ENCODE peak calls at places on chromosomes 13 and 19, in ten cellular contexts. A is adrenal gland, S is tibial nerve, D is suprapubic skin, Y is body of pancreas, G is HCT116, Q is uterus, C is Peyer's patch, W is heart left ventricle, P is esophagus muscularis mucosa. J is an unnamed sample. For H3K4me1, the result is how much of the 10 kb centered on the place peaks cover.

GRCh38 chr13:112968910-112969691 is at the start of gene MCF2L:
- DNase-seq in A (peak), S (no peak), D (peak), Y (peak), G (no peak), Q (no peak), C (peak), W (peak), P (no peak), J (peak)

GRCh38 chr19:4866595-4867424 is 657 bp downstream of the PLIN3 start:
- DNase-seq in A (peak), S (peak), D (peak), Y (peak), G (no peak), Q (peak), C (peak), W (peak), P (no peak), J (peak)

GRCh38 chr13:111604087-111604486 is 283.6 kb downstream of the TEX29 start:
- DNase-seq in A (no peak), S (no peak), D (no peak), Y (no peak), G (no peak), Q (no peak), C (no peak), W (no peak), P (no peak), J (no peak)

GRCh38 chr19:57302020-57302465 is 18.2 kb upstream of the ZNF543 start:
- DNase-seq in A (peak), S (no peak), D (peak), Y (no peak), G (no peak), Q (no peak), C (no peak), W (peak), P (no peak), J (no peak)

GRCh38 chr13:33289966-33290365 is 4.4 kb upstream of the STARD13 start:
- DNase-seq in A (no peak), S (no peak), D (no peak), Y (no peak), G (no peak), Q (no peak), C (no peak), W (no peak), P (no peak), J (no peak)

GRCh38 chr13:29174093-29174492 is 354.0 kb downstream of the MTUS2 start:
- DNase-seq in A (no peak), S (no peak), D (no peak), Y (no peak), G (no peak), Q (no peak), C (no peak), W (no peak), P (no peak), J (no peak)

GRCh38 chr13:71663431-71663830 is 203.6 kb downstream of the DACH1 start:
- DNase-seq in A (no peak), S (no peak), D (no peak), Y (no peak), G (no peak), Q (no peak), C (no peak), W (no peak), P (no peak), J (no peak)

GRCh38 chr19:3783660-3784584 is 2.3 kb downstream of the MATK start:
- DNase-seq in A (no peak), S (no peak), D (no peak), Y (no peak), G (no peak), Q (no peak), C (no peak), W (no peak), P (no peak), J (no peak)

DNA sequence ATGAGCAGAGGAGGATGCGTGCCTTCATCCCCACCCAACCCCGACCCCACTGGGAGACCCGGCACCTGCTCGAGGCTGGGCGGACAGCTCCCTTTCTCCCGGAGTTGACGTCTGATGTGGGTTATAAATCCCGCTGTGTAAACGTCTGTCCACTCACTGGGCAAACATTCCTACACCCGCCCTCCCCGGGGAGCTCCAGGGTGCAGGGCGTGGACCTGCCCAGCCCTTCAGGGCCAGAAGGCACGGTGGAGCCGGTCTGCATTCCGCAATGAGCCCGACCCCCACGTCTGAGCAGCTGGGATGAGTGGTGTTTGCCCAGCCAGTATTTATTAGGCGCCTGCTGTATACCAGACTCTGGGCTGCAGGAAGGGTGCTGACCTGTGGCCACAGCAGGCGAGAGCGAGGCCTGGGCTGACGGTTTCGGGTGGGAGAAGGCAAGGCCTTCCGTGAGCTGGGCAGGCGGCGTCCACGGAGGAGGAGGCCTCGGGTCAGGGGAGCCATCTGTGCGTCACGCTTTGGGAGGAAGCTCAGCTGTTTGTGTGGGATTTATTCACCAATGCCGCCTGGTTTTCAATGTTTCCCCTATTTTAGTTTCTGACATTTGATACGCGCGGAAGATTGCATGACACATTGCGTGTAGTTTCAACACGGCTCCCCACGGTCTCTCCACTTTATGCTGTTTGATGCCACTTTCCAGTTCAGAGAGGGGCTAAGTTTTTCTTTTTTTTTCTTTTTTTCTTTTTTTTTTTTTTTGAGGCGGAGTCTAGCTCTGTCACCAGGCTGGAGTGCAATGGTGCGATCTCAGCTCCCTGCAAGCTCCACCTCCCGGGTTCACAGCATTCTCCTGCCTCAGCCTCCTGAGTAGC is 2.0 kb downstream of the MISP start:
- DNase-seq in A (no peak), S (peak), D (peak), Y (no peak), G (peak), Q (no peak), C (peak), W (peak), P (no peak), J (peak)
- TF ChIP-seq POLR2A in A (no peak), S (no peak), D (no peak), Y (no peak), G (no peak), Q (no peak), C (peak), W (no peak), P (no peak), J (no peak)

GRCh38 chr19:49333426-49334288 is 1.5 kb upstream of the CD37 start:
- DNase-seq in A (no peak), S (no peak), D (no peak), Y (peak), G (no peak), Q (no peak), C (no peak), W (no peak), P (no peak), J (peak)
- H3K4me1 ChIP-seq in A (under half), S (under half), D (under half), Y (under half), G (under half), Q (under half), C (under half), W (under half), P (under half), J (under half)

GRCh38 chr13:30829788-30830637 is 76.1 kb upstream of the MEDAG start:
- DNase-seq in A (no peak), S (no peak), D (no peak), Y (no peak), G (no peak), Q (no peak), C (no peak), W (no peak), P (no peak), J (no peak)
- TF ChIP-seq POLR2A in A (no peak), S (no peak), D (no peak), Y (no peak), G (no peak), Q (no peak), C (no peak), W (no peak), P (no peak), J (no peak)

GRCh38 chr19:16945364-16945714 is 56.5 kb downstream of the F2RL3 start:
- DNase-seq in A (no peak), S (no peak), D (no peak), Y (no peak), G (no peak), Q (no peak), C (no peak), W (no peak), P (no peak), J (no peak)
- H3K4me1 ChIP-seq in A (under half), S (under half), D (under half), Y (under half), G (under half), Q (under half), C (under half), W (under half), P (under half), J (under half)

GRCh38 chr19:21584532-21584931 is 79.1 kb downstream of the ZNF429 start:
- DNase-seq in A (no peak), S (no peak), D (no peak), Y (no peak), G (no peak), Q (no peak), C (no peak), W (no peak), P (no peak), J (no peak)

GRCh38 chr19:21586341-21587116 is 81.1 kb downstream of the ZNF429 start:
- DNase-seq in A (peak), S (no peak), D (no peak), Y (peak), G (no peak), Q (no peak), C (no peak), W (peak), P (no peak), J (peak)

GRCh38 chr19:21587117-21587461 is 81.7 kb downstream of the ZNF429 start:
- DNase-seq in A (peak), S (no peak), D (no peak), Y (peak), G (no peak), Q (no peak), C (no peak), W (peak), P (no peak), J (no peak)

GRCh38 chr19:21587549-21587948 is 82.1 kb downstream of the ZNF429 start:
- DNase-seq in A (no peak), S (no peak), D (no peak), Y (no peak), G (no peak), Q (no peak), C (no peak), W (no peak), P (no peak), J (no peak)

DNA sequence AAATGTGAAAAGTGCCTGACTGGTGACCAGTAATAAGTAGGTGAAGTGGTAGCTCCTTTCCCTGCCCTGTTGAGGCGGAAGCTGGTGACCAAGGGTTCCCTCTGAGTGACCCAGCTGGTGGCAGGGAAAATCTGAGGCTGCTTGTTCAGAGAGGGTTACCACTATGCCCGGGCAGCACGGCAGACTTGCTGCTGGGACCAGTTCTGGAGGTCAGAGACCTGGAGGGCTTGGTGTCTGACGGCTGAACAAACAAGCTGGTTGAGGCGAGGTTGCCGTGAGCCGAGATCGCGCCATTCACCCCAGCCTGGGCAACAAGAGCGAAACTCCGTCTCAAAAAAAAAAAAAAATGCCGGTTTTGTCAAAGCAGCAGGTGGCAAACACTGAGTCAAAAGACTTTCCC is 80.1 kb downstream of the ZNF429 start:
- DNase-seq in A (no peak), S (no peak), D (no peak), Y (peak), G (no peak), Q (no peak), C (no peak), W (no peak), P (no peak), J (no peak)
- TF ChIP-seq POLR2A in A (no peak), S (no peak), D (no peak), Y (peak), G (no peak), Q (no peak), C (no peak), W (no peak), P (no peak), J (no peak)

GRCh38 chr13:98474761-98475160 is 102.1 kb downstream of the STK24 start:
- DNase-seq in A (no peak), S (no peak), D (peak), Y (no peak), G (no peak), Q (no peak), C (no peak), W (no peak), P (no peak), J (no peak)

GRCh38 chr13:98473135-98473791 is 103.6 kb downstream of the STK24 start:
- DNase-seq in A (no peak), S (no peak), D (peak), Y (no peak), G (no peak), Q (no peak), C (no peak), W (peak), P (no peak), J (no peak)

GRCh38 chr13:98475521-98475920 is 101.4 kb downstream of the STK24 start:
- DNase-seq in A (no peak), S (no peak), D (peak), Y (no peak), G (no peak), Q (no peak), C (no peak), W (no peak), P (no peak), J (peak)

GRCh38 chr13:98474292-98474691 is 102.6 kb downstream of the STK24 start:
- DNase-seq in A (no peak), S (no peak), D (peak), Y (no peak), G (no peak), Q (no peak), C (no peak), W (no peak), P (no peak), J (no peak)

DNA sequence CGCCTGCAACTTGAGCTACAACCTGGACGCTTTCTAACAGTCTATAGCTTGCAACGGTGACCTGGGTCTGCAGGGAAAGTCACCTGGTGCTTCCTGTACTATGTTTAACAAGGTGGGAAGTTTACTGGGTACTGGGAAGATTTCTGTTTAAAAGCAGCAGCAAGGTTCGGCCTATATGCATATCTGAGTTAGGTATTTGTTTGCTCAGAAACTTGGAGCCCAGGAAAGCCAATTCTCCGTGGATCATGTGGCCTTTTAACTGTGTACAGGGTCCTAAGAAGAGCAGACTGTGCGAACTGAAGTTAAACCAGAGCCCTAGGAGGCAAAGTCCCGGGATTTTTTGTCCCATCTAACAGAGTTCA is 103.1 kb downstream of the STK24 start:
- DNase-seq in A (no peak), S (no peak), D (no peak), Y (no peak), G (no peak), Q (no peak), C (no peak), W (no peak), P (no peak), J (no peak)
- H3K4me1 ChIP-seq in A (under half), S (under half), D (under half), Y (under half), G (under half), Q (under half), C (under half), W (under half), P (under half), J (under half)

GRCh38 chr19:7920520-7921301 is 573 bp downstream of the SNAPC2 start:
- DNase-seq in A (peak), S (peak), D (peak), Y (peak), G (peak), Q (peak), C (peak), W (peak), P (peak), J (peak)

GRCh38 chr19:7921955-7922840 is 2.1 kb downstream of the SNAPC2 start:
- DNase-seq in A (no peak), S (no peak), D (no peak), Y (no peak), G (no peak), Q (no peak), C (no peak), W (no peak), P (no peak), J (peak)

GRCh38 chr19:7918615-7919421 is 1.3 kb upstream of the SNAPC2 start:
- DNase-seq in A (no peak), S (no peak), D (no peak), Y (no peak), G (no peak), Q (no peak), C (peak), W (no peak), P (no peak), J (no peak)

GRCh38 chr19:7921302-7921954 is 1.3 kb downstream of the SNAPC2 start:
- DNase-seq in A (no peak), S (no peak), D (no peak), Y (no peak), G (no peak), Q (no peak), C (no peak), W (no peak), P (no peak), J (no peak)

DNA sequence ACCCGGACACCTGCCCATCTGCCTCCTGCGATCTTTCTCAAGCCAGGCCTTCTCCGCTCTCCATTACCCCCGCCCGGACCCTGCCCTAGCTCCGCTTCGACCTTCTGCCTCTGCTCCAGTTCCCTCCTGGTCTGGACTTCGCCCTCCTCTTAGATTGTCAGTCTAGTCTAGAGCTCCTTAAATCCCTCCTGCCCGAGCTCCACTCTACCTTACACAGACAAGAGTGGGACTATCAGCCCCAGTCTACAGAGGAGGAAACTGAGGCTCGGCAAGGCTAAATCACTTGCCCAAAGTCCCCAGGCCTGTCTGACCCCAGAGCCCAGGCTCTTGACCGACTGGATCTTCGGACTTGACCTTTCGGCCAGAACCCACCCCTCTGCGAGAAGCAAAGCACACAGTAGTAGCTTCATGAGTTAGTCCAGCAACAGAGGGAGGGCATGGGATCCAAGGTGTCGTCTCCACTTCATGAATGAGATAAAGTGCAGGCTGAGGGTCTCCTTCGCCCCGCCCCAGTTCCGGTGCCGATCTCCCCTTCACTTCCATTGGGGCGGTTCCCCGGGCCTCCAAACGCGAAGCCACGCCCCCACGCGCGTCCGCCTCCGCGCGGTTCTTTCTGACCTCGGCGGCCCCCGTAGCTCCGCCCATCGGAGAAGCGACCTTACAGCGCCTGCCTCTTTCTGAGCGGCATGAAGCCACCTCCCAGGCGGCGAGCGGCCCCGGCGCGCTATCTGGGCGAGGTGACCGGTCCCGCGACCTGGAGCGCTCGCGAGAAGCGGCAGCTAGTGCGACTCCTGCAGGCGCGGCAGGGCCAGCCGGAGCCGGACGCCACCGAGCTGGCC is at the start of gene SNAPC2:
- DNase-seq in A (peak), S (peak), D (peak), Y (peak), G (peak), Q (peak), C (peak), W (peak), P (peak), J (peak)
- TF ChIP-seq POLR2A in A (peak), S (peak), D (no peak), Y (peak), G (no peak), Q (no peak), C (peak), W (no peak), P (no peak), J (peak)

GRCh38 chr13:90362718-90363117 is 984.8 kb upstream of the MIR17HG start:
- DNase-seq in A (no peak), S (no peak), D (no peak), Y (no peak), G (no peak), Q (no peak), C (no peak), W (no peak), P (no peak), J (no peak)
- H3K4me1 ChIP-seq in A (under half), S (under half), D (under half), Y (under half), G (under half), Q (under half), C (under half), W (under half), P (under half), J (under half)

GRCh38 chr19:7351861-7352260 is 3.1 kb downstream of the ARHGEF18 start:
- DNase-seq in A (no peak), S (no peak), D (no peak), Y (no peak), G (no peak), Q (no peak), C (no peak), W (no peak), P (no peak), J (no peak)

GRCh38 chr19:7349231-7349591 is 474 bp downstream of the ARHGEF18 start:
- DNase-seq in A (no peak), S (no peak), D (peak), Y (no peak), G (no peak), Q (no peak), C (no peak), W (no peak), P (no peak), J (no peak)

GRCh38 chr19:7346488-7346971 is 2.2 kb upstream of the ARHGEF18 start:
- DNase-seq in A (peak), S (no peak), D (peak), Y (no peak), G (no peak), Q (no peak), C (no peak), W (no peak), P (no peak), J (no peak)

GRCh38 chr19:7348587-7349230 is at the start of gene ARHGEF18:
- DNase-seq in A (no peak), S (no peak), D (peak), Y (no peak), G (no peak), Q (no peak), C (no peak), W (no peak), P (no peak), J (peak)

GRCh38 chr19:7349961-7350711 is 1.4 kb downstream of the ARHGEF18 start:
- DNase-seq in A (no peak), S (no peak), D (peak), Y (no peak), G (no peak), Q (no peak), C (no peak), W (no peak), P (no peak), J (no peak)
- TF ChIP-seq POLR2A in A (no peak), S (no peak), D (no peak), Y (no peak), G (no peak), Q (no peak), C (no peak), W (no peak), P (no peak), J (no peak)

GRCh38 chr19:1905863-1906375 is 720 bp downstream of the ADAT3 start:
- DNase-seq in A (no peak), S (no peak), D (no peak), Y (no peak), G (no peak), Q (no peak), C (no peak), W (no peak), P (no peak), J (no peak)
- H3K4me1 ChIP-seq in A (under half), S (under half), D (half or more), Y (half or more), G (under half), Q (under half), C (under half), W (under half), P (under half), J (under half)

J was measured in upper lobe of left lung.